ENCODE peak calls at places on chromosomes 16 and 17, in nine cellular contexts. F, L, K, S, W, Y, J, E and U are unnamed samples.

GRCh38 chr16:69404275-69404805 is 18.5 kb upstream of the TERF2 start:
- DNase-seq in K (no peak), Y (peak), S (peak), F (peak), L (peak), W (no peak), E (no peak), J (no peak), U (no peak)

GRCh38 chr17:28700278-28700677 is 11.4 kb downstream of the PROCA1 start:
- DNase-seq in S (no peak), E (no peak), W (no peak), K (no peak), Y (no peak), L (no peak), J (no peak), F (no peak), U (no peak)

GRCh38 chr17:74344658-74345057 is 17.0 kb downstream of the BTBD17 start:
- DNase-seq in E (no peak), K (no peak), J (no peak), Y (no peak), L (no peak), W (no peak), S (no peak), F (no peak), U (no peak)

GRCh38 chr16:58012481-58012880 is 11.3 kb downstream of the USB1 start:
- DNase-seq in W (no peak), S (no peak), J (no peak), E (no peak), K (no peak), Y (no peak), L (no peak), F (no peak), U (no peak)

GRCh38 chr17:78762007-78762406 is 20.1 kb downstream of the CYTH1 start:
- DNase-seq in S (no peak), L (no peak), W (no peak), J (no peak), K (no peak), Y (no peak), F (no peak), E (no peak), U (no peak)

GRCh38 chr17:58484600-58484999 is 3.6 kb downstream of the HSF5 start:
- DNase-seq in K (no peak), J (no peak), E (no peak), S (no peak), F (no peak), L (no peak), Y (no peak), W (no peak), U (no peak)

GRCh38 chr17:81948635-81949378 is 1.8 kb upstream of the MYADML2 start:
- DNase-seq in K (no peak), E (no peak), W (no peak), L (no peak), S (no peak), F (no peak), J (no peak), Y (no peak), U (no peak)

GRCh38 chr17:58200024-58200633 is 7.6 kb downstream of the EPX start:
- DNase-seq in W (no peak), E (no peak), S (peak), K (peak), L (peak), Y (peak), F (peak), J (no peak), U (no peak)

GRCh38 chr17:6100891-6101290 is 30.7 kb downstream of the WSCD1 start:
- DNase-seq in K (no peak), S (no peak), J (no peak), F (no peak), Y (no peak), L (no peak), W (no peak), E (no peak), U (no peak)

GRCh38 chr17:36152639-36153120 is 23.8 kb downstream of the TBC1D3B start:
- DNase-seq in F (no peak), W (no peak), E (no peak), K (no peak), Y (peak), J (no peak), L (no peak), S (no peak), U (no peak)

GRCh38 chr16:89200850-89201466 is 621 bp upstream of the SLC22A31 start:
- DNase-seq in W (no peak), K (no peak), J (no peak), E (peak), Y (no peak), L (no peak), S (no peak), F (no peak), U (no peak)

GRCh38 chr17:57077000-57077399 is 8.0 kb upstream of the AKAP1 start:
- DNase-seq in J (no peak), F (no peak), S (no peak), L (no peak), Y (no peak), W (no peak), K (no peak), E (no peak), U (no peak)

GRCh38 chr17:9839433-9839832 is 13.7 kb downstream of the GLP2R start:
- DNase-seq in Y (peak), L (no peak), J (no peak), S (no peak), F (no peak), K (no peak), W (no peak), E (no peak), U (no peak)

GRCh38 chr16:13109171-13109570 is 207.8 kb downstream of the SHISA9 start:
- DNase-seq in F (no peak), L (no peak), J (no peak), W (no peak), Y (no peak), E (no peak), S (no peak), K (no peak), U (no peak)

GRCh38 chr17:640436-640835 is 74.2 kb downstream of the VPS53 start:
- DNase-seq in J (no peak), S (no peak), W (no peak), L (no peak), K (no peak), F (no peak), Y (no peak), E (no peak), U (no peak)

GRCh38 chr17:17062356-17062755 is 20.1 kb downstream of the MPRIP start:
- DNase-seq in S (no peak), L (peak), E (peak), K (no peak), J (no peak), W (no peak), Y (no peak), F (no peak), U (no peak)

GRCh38 chr16:27252206-27252585 is 16.4 kb downstream of the NSMCE1 start:
- DNase-seq in F (no peak), E (no peak), K (peak), L (no peak), S (no peak), W (no peak), J (no peak), Y (no peak), U (no peak)

GRCh38 chr17:40458001-40458791 is 14.9 kb downstream of the IGFBP4 start:
- DNase-seq in K (no peak), F (no peak), Y (peak), S (no peak), E (peak), L (no peak), W (no peak), J (no peak), U (no peak)

GRCh38 chr16:64858076-64858475 is 263.8 kb downstream of the CDH11 start:
- DNase-seq in Y (no peak), W (no peak), J (no peak), F (no peak), S (no peak), K (no peak), E (no peak), L (no peak), U (no peak)

GRCh38 chr16:66360624-66361324 is 5.7 kb upstream of the CDH5 start:
- DNase-seq in J (peak), S (no peak), Y (no peak), E (no peak), L (no peak), F (no peak), W (no peak), K (no peak), U (no peak)

GRCh38 chr17:49914096-49914490 is 54.9 kb upstream of the DLX4 start:
- DNase-seq in W (no peak), Y (no peak), F (no peak), L (no peak), K (no peak), E (no peak), S (no peak), J (no peak), U (no peak)

GRCh38 chr17:11336290-11336995 is 95.4 kb downstream of the SHISA6 start:
- DNase-seq in K (no peak), S (no peak), W (no peak), F (no peak), J (no peak), E (no peak), Y (no peak), L (no peak), U (no peak)

GRCh38 chr17:4940625-4941021 is 555 bp downstream of the RNF167 start:
- DNase-seq in Y (no peak), F (no peak), J (no peak), W (no peak), S (peak), E (no peak), K (peak), L (no peak), U (no peak)

GRCh38 chr17:39118674-39119419 is 32.6 kb downstream of the PLXDC1 start:
- DNase-seq in S (no peak), Y (no peak), K (no peak), J (no peak), F (no peak), E (no peak), L (peak), W (no peak), U (no peak)

DNA sequence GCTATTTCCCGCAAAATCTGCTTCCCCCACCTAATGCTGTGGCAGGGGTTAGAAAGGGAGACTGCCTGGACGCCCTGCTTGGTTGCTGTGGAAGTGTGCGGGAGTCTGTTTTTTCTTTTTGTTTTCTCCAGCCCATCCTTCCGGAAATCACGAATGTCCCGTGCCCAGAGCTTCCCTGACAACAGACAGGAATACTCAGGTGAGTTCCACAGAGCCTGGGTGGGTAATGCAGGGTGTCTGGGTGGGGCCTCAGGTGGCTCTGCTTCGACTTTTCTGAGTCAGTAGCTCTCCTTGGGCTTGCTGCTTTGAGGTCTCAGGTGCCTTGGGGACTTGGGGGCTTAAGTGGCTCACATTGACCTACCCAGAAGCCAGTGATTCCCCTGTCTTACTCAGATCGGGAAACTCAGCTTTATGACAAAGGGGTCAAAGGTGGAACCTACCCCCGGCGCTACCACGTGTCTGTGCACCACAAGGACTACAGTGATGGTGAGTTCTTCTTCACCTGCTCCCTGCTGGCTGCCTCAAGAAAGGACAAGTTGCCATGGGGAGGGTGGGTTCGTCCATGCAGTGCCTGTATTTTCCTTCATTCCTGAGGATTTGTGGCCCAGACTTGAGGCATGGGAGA is 11.4 kb downstream of the LIMD2 start:
- DNase-seq in L (no peak), S (no peak), F (no peak), E (no peak), K (no peak), W (no peak), J (no peak), Y (no peak), U (no peak)
- TF ChIP-seq CTCF in L (no peak), S (no peak), F (no peak), E (no peak), K (no peak), W (no peak), J (no peak), Y (no peak), U (no peak)

DNA sequence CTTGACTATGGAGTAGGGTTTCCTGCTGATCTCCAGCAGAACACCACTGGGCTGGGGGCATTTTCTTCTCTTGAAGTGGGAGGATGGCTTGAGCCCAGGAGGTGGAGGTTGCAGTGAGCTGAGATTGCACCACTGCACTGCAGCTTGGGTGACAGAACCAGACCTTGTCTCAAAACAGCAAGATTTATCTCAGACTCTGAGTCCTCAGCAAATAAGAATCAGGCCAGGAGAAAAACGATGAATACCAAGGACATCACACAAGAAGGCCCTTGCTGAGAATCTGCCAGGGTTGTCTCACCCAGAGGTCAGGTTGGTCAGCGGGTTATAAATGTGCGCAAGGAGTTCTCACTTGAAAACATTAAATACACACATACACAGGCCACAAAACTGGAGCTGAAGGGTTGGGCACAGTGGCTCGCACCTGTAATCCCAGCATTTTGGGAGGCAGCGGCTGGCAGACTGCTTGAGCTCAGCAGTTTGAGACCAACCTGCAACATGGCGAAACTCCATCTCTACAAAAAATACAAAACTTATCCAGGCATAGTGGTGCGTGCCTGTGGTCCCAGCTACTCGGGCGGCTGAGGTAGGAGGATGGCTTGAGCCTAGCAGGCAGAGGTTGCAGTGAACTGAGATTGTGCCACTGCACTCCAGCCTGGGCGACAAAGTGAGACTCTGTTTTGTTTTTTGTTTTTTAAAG is 7.7 kb downstream of the MXRA7 start:
- DNase-seq in K (no peak), E (peak), S (no peak), L (peak), Y (no peak), F (no peak), J (no peak), W (no peak), U (no peak)
- TF ChIP-seq POLR2A in K (no peak), E (no peak), S (no peak), L (peak), Y (no peak), F (no peak), J (no peak), W (no peak), U (no peak)

DNA sequence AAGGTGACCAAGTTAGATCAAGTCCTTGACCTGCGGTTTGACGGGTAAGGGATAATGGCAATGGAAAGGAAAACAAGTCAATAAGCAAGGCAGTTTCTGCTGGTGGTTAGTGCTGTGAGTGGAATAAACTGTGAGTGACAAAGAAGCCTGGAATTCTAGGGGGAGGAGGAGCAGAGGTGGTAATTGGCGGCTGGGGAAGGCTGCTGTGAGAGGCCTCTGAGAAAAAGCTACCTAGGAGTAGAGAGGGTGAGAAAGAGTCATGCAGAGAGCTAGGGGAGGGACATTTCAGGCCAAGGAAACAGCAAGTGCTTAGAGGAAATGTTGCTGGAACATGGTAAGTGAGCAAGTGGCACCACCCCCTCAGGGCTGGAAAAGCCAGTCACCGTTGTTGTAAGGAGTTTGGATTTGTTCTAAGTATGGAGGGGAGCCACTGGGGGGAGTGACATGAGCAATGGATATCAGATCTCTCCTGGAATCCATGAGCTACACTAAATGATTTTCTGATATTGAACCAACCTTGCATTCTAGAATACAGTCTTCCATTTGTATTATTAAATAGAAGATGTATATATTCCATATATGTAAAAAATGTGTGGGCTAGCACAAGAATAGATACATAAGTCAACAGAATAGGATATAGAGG is 6.7 kb downstream of the NLRC3 start:
- DNase-seq in W (no peak), E (no peak), Y (no peak), S (no peak), K (no peak), F (peak), L (no peak), J (no peak), U (no peak)
- TF ChIP-seq CTCF in W (no peak), E (no peak), Y (no peak), S (no peak), K (no peak), F (no peak), L (no peak), J (no peak), U (no peak)

GRCh38 chr16:85377388-85378144 is 235.6 kb upstream of the GSE1 start:
- DNase-seq in S (no peak), K (no peak), W (no peak), E (no peak), J (no peak), Y (no peak), L (no peak), F (no peak), U (no peak)

GRCh38 chr16:85378145-85379040 is 234.7 kb upstream of the GSE1 start:
- DNase-seq in Y (no peak), W (no peak), L (no peak), F (no peak), E (no peak), S (no peak), J (no peak), K (no peak), U (no peak)

GRCh38 chr16:85380002-85380395 is 233.1 kb upstream of the GSE1 start:
- DNase-seq in Y (no peak), S (no peak), E (no peak), L (no peak), F (no peak), W (no peak), K (no peak), J (no peak), U (no peak)

GRCh38 chr16:85380905-85381737 is 232.0 kb upstream of the GSE1 start:
- DNase-seq in S (no peak), E (no peak), K (no peak), Y (no peak), L (no peak), W (no peak), J (no peak), F (no peak), U (no peak)

DNA sequence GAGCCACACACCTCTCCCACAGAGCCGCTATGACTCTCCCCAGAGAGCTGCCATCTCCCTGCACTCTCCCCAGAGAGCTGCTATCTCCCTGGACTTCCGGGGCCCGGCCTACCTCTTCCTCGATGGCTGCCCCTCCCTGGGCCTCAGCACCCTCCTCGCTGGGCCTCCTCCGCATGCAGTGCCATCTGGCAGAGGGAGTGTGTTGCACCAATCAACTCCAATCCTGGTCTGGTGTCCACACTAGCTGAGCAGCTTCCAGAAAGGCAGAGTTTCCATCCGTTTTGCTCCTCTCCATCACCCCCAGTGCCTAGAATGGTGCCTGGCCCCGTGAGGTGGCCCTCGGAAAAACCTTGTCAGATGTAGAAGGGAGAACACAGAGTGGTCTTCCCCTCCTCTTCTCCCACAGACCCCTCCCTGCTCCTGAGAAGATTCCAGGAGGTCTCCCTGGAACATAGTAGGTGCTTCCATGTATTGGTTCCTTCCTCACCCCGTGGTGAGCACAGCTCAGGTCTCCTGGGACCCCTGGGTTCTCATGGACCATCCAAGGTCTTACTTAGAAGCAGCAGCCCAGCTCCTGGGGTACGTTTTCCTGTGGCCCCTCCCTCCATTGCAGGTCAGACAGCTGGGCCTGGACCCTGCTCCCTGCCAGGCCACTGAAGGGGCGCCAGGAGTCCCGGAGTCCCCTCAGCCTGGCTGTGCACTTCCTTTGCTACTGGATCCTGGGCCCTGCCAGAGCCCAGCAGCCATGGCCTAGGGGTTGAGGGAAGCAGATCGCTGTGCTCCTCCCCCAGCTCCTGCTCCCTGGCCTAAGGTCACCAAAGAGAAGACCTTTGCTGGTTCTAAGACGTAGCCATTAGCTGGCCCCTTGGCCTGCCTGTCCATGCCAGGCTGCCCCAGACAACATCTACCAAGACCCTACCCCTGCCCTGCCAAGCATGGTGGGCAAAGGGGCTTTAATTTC is 233.8 kb upstream of the GSE1 start:
- DNase-seq in J (no peak), F (no peak), K (no peak), S (no peak), E (no peak), Y (no peak), W (no peak), L (no peak), U (no peak)
- TF ChIP-seq POLR2A in J (no peak), F (no peak), K (no peak), S (no peak), E (no peak), Y (no peak), W (no peak), L (no peak), U (no peak)